ENCODE peak calls at places on chromosomes 16 and 17, in six cellular contexts. J is transverse colon, H is cardiac muscle cell, Q is fibroblast of lung, X is heart left ventricle, N is IMR-90. G is an unnamed sample.

GRCh38 chr17:44543213-44543904 is 13.9 kb upstream of the FZD2 start:
- DNase-seq in N (peak), Q (peak), H (peak), J (no peak), X (no peak), G (peak)

GRCh38 chr17:50631908-50632571 is 2.6 kb upstream of the ABCC3 start:
- DNase-seq in J (no peak), Q (no peak), N (no peak), X (no peak), H (no peak), G (no peak)

GRCh38 chr16:68234188-68235104 is 1.5 kb downstream of the ESRP2 start:
- DNase-seq in N (no peak), J (peak), X (peak), Q (peak), H (no peak), G (no peak)

GRCh38 chr17:73645050-73645871 is 1.0 kb upstream of the SDK2 start:
- DNase-seq in J (peak), H (peak), X (peak), Q (peak), N (no peak), G (peak)

GRCh38 chr17:15649861-15650391 is 30.4 kb upstream of the FBXW10B start:
- DNase-seq in X (peak), J (peak), N (peak), Q (peak), H (no peak), G (peak)

GRCh38 chr17:38871247-38871991 is 1.6 kb downstream of the LASP1 start:
- DNase-seq in J (peak), H (peak), N (peak), X (peak), Q (peak), G (peak)

GRCh38 chr16:54325616-54326265 is 39.2 kb upstream of the IRX3 start:
- DNase-seq in J (no peak), H (no peak), Q (no peak), N (no peak), X (no peak), G (no peak)

GRCh38 chr16:17251496-17251895 is 219.3 kb downstream of the XYLT1 start:
- DNase-seq in X (no peak), J (no peak), N (no peak), Q (no peak), H (no peak), G (no peak)

GRCh38 chr16:81553080-81553813 is 108.6 kb downstream of the CMIP start:
- DNase-seq in J (no peak), H (no peak), X (no peak), N (peak), Q (no peak), G (no peak)

GRCh38 chr17:7290166-7290565 is 4.3 kb downstream of the YBX2 start:
- DNase-seq in N (no peak), Q (no peak), H (no peak), J (no peak), X (no peak), G (no peak)

GRCh38 chr17:6568186-6568758 is 11.9 kb upstream of the PITPNM3 start:
- DNase-seq in N (no peak), X (no peak), J (no peak), H (no peak), Q (no peak), G (no peak)

GRCh38 chr16:66273644-66274334 is 92.7 kb upstream of the CDH5 start:
- DNase-seq in H (no peak), N (peak), Q (peak), X (no peak), J (no peak), G (peak)

GRCh38 chr16:23506606-23506994 is 3.7 kb downstream of the GGA2 start:
- DNase-seq in J (no peak), X (no peak), Q (no peak), H (no peak), N (no peak), G (no peak)

GRCh38 chr17:31508310-31509094 is 117.0 kb downstream of the RAB11FIP4 start:
- DNase-seq in H (peak), Q (no peak), J (no peak), N (peak), X (no peak), G (no peak)

GRCh38 chr16:3938843-3939624 is 58.5 kb upstream of the CREBBP start:
- DNase-seq in J (peak), X (peak), H (peak), Q (peak), N (peak), G (peak)

GRCh38 chr16:73197598-73197997 is 149.7 kb upstream of the ZFHX3 start:
- DNase-seq in N (no peak), H (no peak), X (no peak), J (peak), Q (no peak), G (no peak)

GRCh38 chr16:2785101-2785991 is 2.0 kb downstream of the PRSS33 start:
- DNase-seq in X (no peak), Q (no peak), H (no peak), J (peak), N (no peak), G (no peak)

GRCh38 chr17:80051681-80052080 is 15.2 kb downstream of the CCDC40 start:
- DNase-seq in H (no peak), Q (no peak), N (no peak), X (no peak), J (no peak), G (no peak)

GRCh38 chr17:45451131-45451530 is 18.5 kb upstream of the ARHGAP27 start:
- DNase-seq in Q (no peak), H (no peak), N (no peak), J (no peak), X (no peak), G (no peak)

GRCh38 chr17:13362341-13363122 is 239.2 kb downstream of the HS3ST3A1 start:
- DNase-seq in J (no peak), X (no peak), Q (peak), H (no peak), N (peak), G (no peak)

GRCh38 chr16:69166221-69166833 is 20.6 kb upstream of the SNTB2 start:
- DNase-seq in N (peak), H (peak), X (no peak), Q (peak), J (no peak), G (no peak)

GRCh38 chr17:81832608-81833159 is 407 bp downstream of the MCRIP1 start:
- DNase-seq in Q (no peak), X (no peak), H (no peak), J (no peak), N (no peak), G (no peak)

GRCh38 chr17:29084476-29085148 is 41.7 kb downstream of the PIPOX start:
- DNase-seq in N (peak), Q (peak), J (peak), H (no peak), X (no peak), G (no peak)

GRCh38 chr17:62905233-62905632 is 60.8 kb upstream of the TANC2 start:
- DNase-seq in Q (no peak), H (no peak), N (no peak), J (no peak), X (no peak), G (no peak)

GRCh38 chr16:83713597-83713996 is 94.2 kb upstream of the HSBP1 start:
- DNase-seq in J (no peak), Q (no peak), N (no peak), X (no peak), H (no peak), G (no peak)

GRCh38 chr16:10971560-10971961 is 27.2 kb downstream of the CLEC16A start:
- DNase-seq in Q (peak), J (peak), N (peak), X (peak), H (peak), G (peak)

GRCh38 chr16:10387378-10387681 is 1.5 kb downstream of the ATF7IP2 start:
- DNase-seq in N (no peak), H (no peak), Q (no peak), J (no peak), X (no peak), G (no peak)

GRCh38 chr17:37476431-37477130 is 13.1 kb upstream of the DUSP14 start:
- DNase-seq in N (peak), X (peak), Q (peak), J (peak), H (no peak), G (peak)

GRCh38 chr17:35257080-35257701 is 14.3 kb downstream of the SLFN5 start:
- DNase-seq in H (no peak), X (peak), Q (peak), N (peak), J (peak), G (peak)

GRCh38 chr17:52157603-52158449 is 688 bp downstream of the CA10 start:
- DNase-seq in N (no peak), H (no peak), X (no peak), J (no peak), Q (no peak), G (no peak)

GRCh38 chr17:927611-928461 is 51.7 kb downstream of the NXN start:
- DNase-seq in N (peak), X (no peak), Q (peak), H (no peak), J (no peak), G (peak)

GRCh38 chr17:17181666-17182600 is 24.2 kb downstream of the PLD6 start:
- DNase-seq in X (no peak), N (no peak), J (no peak), H (no peak), Q (no peak), G (no peak)

GRCh38 chr17:36945959-36946725 is 2.6 kb upstream of the AATF start:
- DNase-seq in H (no peak), N (no peak), J (no peak), Q (no peak), X (no peak), G (no peak)

GRCh38 chr16:75559564-75560372 is 3.7 kb upstream of the TMEM231 start:
- DNase-seq in J (no peak), H (peak), N (peak), X (peak), Q (peak), G (peak)

GRCh38 chr17:27489045-27489715 is 32.9 kb downstream of the KSR1 start:
- DNase-seq in J (peak), H (no peak), X (peak), N (peak), Q (peak), G (peak)

GRCh38 chr17:51164911-51165679 is 1.1 kb upstream of the NME2 start:
- DNase-seq in H (no peak), N (no peak), J (no peak), Q (no peak), X (peak), G (no peak)

DNA sequence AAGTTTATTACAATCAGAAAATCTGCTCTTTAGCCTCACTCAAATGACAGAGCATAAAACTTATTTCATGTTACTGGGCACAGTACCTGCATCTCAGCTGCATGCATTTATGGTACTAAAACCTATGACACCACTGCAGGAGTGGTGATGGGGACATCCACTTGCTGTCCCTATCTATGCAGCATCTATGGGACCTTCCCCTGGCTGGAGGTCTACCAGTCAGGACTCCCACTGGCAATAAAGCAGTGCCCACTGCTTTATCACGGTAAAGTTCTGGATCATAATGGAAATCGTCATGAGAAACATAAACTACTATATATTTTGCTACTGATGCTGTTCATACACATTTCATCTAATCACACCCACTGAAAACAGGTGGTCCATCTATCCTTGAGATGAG is 26.2 kb downstream of the NSMCE1 start:
- DNase-seq in N (no peak), H (no peak), J (no peak), X (no peak), Q (no peak), G (no peak)
- H3K4me3 ChIP-seq in N (no peak), H (no peak), J (no peak), X (no peak), Q (no peak), G (peak)

GRCh38 chr17:65814418-65814817 is 253.0 kb upstream of the AXIN2 start:
- DNase-seq in H (no peak), J (no peak), X (no peak), Q (no peak), N (no peak), G (no peak)
- TF ChIP-seq CTCF in H (no peak), J (no peak), X (no peak), Q (no peak), N (no peak), G (no peak)

DNA sequence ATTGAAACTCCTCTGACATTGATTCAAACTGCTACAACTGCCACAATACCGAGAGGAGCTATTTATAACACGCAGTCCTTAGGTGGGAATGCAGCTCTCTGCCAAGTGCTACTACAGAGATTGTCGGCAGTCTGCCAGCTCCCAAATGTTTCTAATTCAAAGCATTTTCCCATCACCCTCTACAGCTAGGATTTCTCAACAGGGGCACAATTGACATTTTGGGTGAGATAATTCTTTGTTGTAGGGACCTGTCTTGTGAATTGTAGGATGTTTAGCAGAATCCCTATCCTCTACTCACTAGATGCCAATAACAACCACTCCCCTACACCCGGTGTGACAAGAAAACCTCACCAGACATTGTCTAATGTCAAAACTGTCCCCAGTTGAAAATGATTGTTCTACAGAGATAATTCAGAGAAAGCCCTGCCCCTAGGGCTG is 7.8 kb upstream of the N4BP1 start:
- DNase-seq in Q (peak), J (no peak), X (peak), H (peak), N (peak), G (peak)
- H3K4me3 ChIP-seq in Q (no peak), J (no peak), X (no peak), H (no peak), N (no peak), G (no peak)

GRCh38 chr16:85986931-85987749 is 88.2 kb downstream of the IRF8 start:
- DNase-seq in H (peak), X (no peak), N (no peak), J (peak), Q (no peak), G (no peak)
- TF ChIP-seq CTCF in H (no peak), X (peak), N (peak), J (peak), Q (peak), G (peak)

DNA sequence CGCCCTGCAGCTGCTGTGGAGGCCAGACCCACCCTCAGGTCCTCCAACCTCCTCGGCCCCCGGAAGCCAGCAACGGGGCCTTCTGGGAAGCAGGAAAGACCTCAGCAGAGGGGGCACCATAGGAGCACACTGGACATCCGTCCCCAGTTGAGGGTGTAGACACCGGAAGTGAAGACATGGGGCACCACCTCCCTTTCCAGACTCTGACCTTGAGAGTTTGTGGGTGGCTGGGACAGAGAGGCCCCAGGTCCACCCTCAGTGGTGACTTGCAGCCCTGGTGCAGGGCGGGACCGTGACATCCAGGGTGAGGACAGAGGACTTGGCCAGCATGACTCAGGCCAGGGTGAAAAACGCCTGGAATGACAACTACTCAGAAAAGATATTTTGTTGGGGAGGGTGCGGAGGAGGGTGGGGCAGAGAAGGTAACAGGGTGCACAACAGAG is 19.9 kb downstream of the CEP295NL start:
- DNase-seq in J (peak), H (no peak), N (peak), X (peak), Q (peak), G (peak)
- H3K4me3 ChIP-seq in J (no peak), H (no peak), N (no peak), X (no peak), Q (peak), G (peak)